ENCODE peak calls at places on chromosomes 16 and 17, in seven cellular contexts. A is PC-3, C is astrocyte, E is ovary, S is D721Med, D is progenitor cell of endocrine pancreas, R is left lung. B is an unnamed sample.

GRCh38 chr16:5024632-5025031 is 9.1 kb downstream of the NAGPA start:
- DNase-seq in R (no peak), C (peak), E (no peak), D (no peak), S (peak), A (peak), B (peak)

GRCh38 chr17:50093807-50094206 is 1.3 kb upstream of the PDK2 start:
- DNase-seq in A (no peak), S (no peak), R (no peak), C (no peak), E (no peak), D (no peak), B (no peak)

GRCh38 chr17:39706383-39706782 is 6.5 kb downstream of the ERBB2 start:
- DNase-seq in D (no peak), C (no peak), E (no peak), R (peak), S (no peak), A (peak), B (no peak)

GRCh38 chr17:45229681-45230409 is 8.2 kb downstream of the FMNL1 start:
- DNase-seq in E (no peak), D (no peak), A (no peak), S (no peak), R (peak), C (no peak), B (no peak)

GRCh38 chr17:21297597-21297996 is 13.1 kb downstream of the MAP2K3 start:
- DNase-seq in R (peak), C (no peak), E (no peak), S (no peak), D (no peak), A (no peak), B (no peak)

GRCh38 chr16:381788-382717 is at the start of gene PGAP6:
- DNase-seq in D (no peak), E (peak), S (peak), A (peak), C (no peak), R (peak), B (no peak)

GRCh38 chr16:22232277-22233049 is 26.4 kb downstream of the EEF2K start:
- DNase-seq in D (no peak), E (no peak), C (peak), R (no peak), A (peak), S (no peak), B (peak)

GRCh38 chr17:79006794-79007503 is 2.6 kb downstream of the CANT1 start:
- DNase-seq in D (no peak), R (no peak), A (no peak), E (peak), C (no peak), S (no peak), B (no peak)

GRCh38 chr17:16475196-16475704 is 16.7 kb downstream of the LRRC75A start:
- DNase-seq in E (no peak), R (no peak), C (no peak), A (no peak), S (no peak), D (no peak), B (no peak)

GRCh38 chr17:69677130-69677529 is 262.6 kb downstream of the MAP2K6 start:
- DNase-seq in R (no peak), A (peak), C (no peak), E (no peak), D (no peak), S (no peak), B (no peak)

GRCh38 chr17:1153795-1154546 is 25.8 kb downstream of the ABR start:
- DNase-seq in S (peak), A (peak), D (no peak), E (peak), R (no peak), C (peak), B (peak)

GRCh38 chr16:20997147-20997546 is 96.6 kb downstream of the LYRM1 start:
- DNase-seq in S (no peak), C (no peak), E (no peak), A (no peak), R (no peak), D (no peak), B (no peak)

GRCh38 chr16:20995711-20996110 is 95.1 kb downstream of the LYRM1 start:
- DNase-seq in S (no peak), D (no peak), E (no peak), R (no peak), C (no peak), A (no peak), B (no peak)

GRCh38 chr16:21005008-21005407 is 104.4 kb downstream of the LYRM1 start:
- DNase-seq in E (no peak), S (no peak), A (no peak), D (no peak), C (no peak), R (no peak), B (no peak)

GRCh38 chr16:21001262-21001661 is 100.7 kb downstream of the LYRM1 start:
- DNase-seq in D (no peak), S (no peak), R (no peak), E (no peak), C (no peak), A (peak), B (peak)
- TF ChIP-seq CTCF in D (peak), S (peak), R (peak), E (no peak), C (peak), A (peak), B (peak)

DNA sequence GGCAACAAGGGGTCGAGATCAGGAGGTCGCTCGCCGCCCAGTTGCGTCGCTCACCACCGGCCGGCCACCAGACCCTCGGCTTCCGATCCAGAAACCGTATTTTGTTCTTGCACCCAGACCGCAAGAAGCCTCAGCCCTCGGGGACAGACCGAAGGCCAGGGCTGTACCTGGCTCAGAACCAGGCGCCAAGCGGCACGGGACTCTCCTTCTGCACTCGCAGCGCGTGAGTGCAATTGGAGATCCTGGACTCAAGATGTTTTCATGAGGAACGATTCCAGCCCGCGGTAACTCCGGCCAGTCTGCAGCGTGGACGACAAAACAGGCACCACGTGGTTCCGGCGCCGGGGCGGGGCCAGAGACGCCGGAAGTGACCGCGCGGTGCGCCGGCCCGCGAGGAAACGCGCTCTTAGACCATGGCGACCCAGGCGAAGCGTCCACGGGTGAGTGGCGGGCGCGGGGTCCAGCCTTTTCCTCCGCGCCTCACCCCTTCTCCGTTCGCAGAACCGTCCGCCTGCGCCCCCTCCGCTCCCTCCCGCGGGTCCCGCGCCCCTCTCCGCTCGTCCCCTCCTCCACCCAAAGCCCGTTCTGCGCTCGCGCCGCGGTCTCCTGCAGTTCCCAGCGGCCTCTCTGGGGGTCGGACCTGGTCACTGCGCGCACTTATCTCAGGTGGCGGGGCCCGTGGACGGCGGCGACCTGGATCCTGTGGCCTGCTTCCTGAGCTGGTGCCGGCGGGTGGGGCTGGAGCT is at the start of gene SETD6:
- DNase-seq in A (peak), D (peak), R (peak), C (peak), S (no peak), E (peak), B (peak)
- TF ChIP-seq CTCF in A (no peak), D (peak), R (peak), C (no peak), S (no peak), E (peak), B (no peak)

GRCh38 chr16:3059041-3059722 is 6.3 kb upstream of the IL32 start:
- DNase-seq in D (peak), C (peak), S (peak), A (peak), R (peak), E (peak), B (peak)

GRCh38 chr16:3057181-3058166 is 8.0 kb upstream of the IL32 start:
- DNase-seq in A (no peak), S (no peak), C (no peak), E (no peak), D (no peak), R (peak), B (no peak)

GRCh38 chr16:3059723-3060242 is 5.7 kb upstream of the IL32 start:
- DNase-seq in S (no peak), E (no peak), C (no peak), R (no peak), A (no peak), D (no peak), B (no peak)

GRCh38 chr16:3056336-3057180 is 8.9 kb upstream of the IL32 start:
- DNase-seq in E (no peak), R (peak), S (no peak), D (no peak), C (no peak), A (no peak), B (no peak)

GRCh38 chr16:3058173-3059030 is 7.0 kb upstream of the IL32 start:
- DNase-seq in C (no peak), D (peak), S (no peak), E (peak), A (peak), R (peak), B (no peak)
- TF ChIP-seq CTCF in C (no peak), D (no peak), S (no peak), E (no peak), A (no peak), R (no peak), B (no peak)

DNA sequence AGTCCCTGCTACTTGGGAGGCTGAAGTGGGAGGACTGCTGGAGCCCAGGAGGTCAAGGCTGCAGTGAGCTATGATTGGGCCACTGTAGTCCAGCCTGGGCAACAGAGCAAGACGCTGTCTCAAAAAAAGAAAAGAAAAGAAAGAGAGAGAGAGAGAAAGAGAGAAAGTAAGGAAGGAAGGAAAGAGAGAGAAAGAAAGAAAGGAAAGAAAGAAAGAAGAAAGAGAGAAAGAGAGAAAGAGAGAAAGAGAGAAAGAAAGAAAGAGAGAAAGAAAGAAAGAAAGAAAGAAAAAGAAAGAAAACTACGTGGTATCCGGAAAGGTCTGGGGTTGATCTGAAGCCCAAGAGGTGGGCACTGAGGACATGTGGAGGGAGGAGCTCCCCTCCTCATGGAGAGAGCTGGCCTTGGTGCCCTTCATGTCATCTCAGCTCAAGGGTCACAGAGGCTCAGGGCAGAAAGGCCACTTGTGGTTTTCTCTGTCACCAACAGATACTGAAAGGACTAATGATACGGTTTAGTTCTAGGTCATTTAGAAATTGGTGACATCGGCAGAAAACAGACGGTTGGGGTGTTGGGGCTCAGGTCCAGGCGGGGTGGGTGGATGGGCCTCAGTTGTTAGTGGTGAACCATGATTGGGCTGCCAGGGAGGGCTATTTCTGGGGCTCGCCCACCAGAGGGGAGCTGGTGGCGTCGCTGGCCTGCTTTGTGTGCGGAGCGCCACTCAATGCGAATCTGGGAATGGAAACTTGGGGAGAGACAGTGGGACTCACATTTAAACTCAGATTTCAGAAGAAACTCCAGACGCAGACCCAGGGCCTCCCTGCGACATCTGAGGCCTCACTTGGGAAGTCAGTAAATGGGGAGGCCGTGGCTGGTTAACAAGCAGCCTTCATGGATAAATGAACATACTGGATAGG is 44.6 kb downstream of the FOXL1 start:
- DNase-seq in A (no peak), R (no peak), D (no peak), S (no peak), E (no peak), C (no peak), B (no peak)
- TF ChIP-seq CTCF in A (no peak), R (no peak), D (no peak), S (no peak), E (no peak), C (no peak), B (no peak)

GRCh38 chr16:72894291-72895151 is 153.4 kb downstream of the ZFHX3 start:
- DNase-seq in R (no peak), A (no peak), C (peak), D (no peak), S (no peak), E (peak), B (no peak)

GRCh38 chr16:72890587-72890986 is 157.3 kb downstream of the ZFHX3 start:
- DNase-seq in A (no peak), E (no peak), C (no peak), D (no peak), R (no peak), S (no peak), B (no peak)

GRCh38 chr16:72889616-72890235 is 158.2 kb downstream of the ZFHX3 start:
- DNase-seq in S (no peak), A (no peak), D (no peak), E (no peak), R (no peak), C (no peak), B (no peak)

GRCh38 chr16:72887537-72887936 is 160.4 kb downstream of the ZFHX3 start:
- DNase-seq in R (no peak), D (no peak), S (no peak), E (no peak), C (no peak), A (no peak), B (no peak)

GRCh38 chr16:72891291-72892227 is 156.4 kb downstream of the ZFHX3 start:
- DNase-seq in A (no peak), R (no peak), D (no peak), E (no peak), S (no peak), C (no peak), B (no peak)
- TF ChIP-seq CTCF in A (no peak), R (no peak), D (no peak), E (no peak), S (no peak), C (no peak), B (no peak)

DNA sequence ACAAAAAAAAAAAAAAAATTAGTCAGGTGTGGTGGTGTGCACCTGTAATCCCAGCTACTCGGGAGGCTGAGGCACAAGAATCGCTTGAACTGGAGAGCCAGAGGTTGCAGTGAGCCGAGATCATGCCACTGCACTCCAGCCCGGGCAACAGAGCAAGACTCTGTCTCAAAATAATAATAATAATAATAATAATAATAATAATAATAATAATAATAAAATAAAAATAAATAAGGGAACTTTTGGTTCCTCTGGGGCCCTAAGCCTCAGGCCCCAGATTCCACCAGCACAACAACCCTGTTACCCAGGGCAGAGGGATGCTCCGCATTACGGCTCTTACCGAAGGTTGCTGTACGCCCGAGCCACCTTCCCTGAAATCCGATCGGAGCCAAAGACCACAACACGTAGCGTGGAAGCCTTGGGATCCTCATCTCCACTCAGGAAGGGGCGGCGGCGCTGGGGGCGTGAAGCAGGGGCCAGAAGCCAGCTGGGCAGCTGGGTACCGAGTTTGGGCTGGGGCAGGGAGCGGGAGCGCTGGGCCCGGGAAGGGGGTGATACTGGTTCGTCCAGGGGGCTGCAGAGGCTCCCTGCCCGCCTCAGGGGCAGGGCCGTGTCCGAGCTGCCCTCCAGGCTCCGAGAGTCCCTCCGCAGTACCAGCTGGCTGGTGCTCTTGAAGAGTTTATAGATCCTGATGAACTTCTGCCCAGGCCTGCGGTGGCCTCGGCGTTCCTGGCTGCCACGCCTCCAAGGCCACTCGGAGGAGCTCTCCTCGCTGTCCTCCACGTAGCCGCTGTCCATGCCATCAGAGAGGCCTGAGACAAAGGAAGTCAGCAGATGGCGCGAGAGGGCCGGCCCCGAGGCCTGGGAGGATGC is 20.6 kb upstream of the PIK3R6 start:
- DNase-seq in R (no peak), S (no peak), D (no peak), A (peak), C (peak), E (peak), B (peak)
- TF ChIP-seq CTCF in R (no peak), S (no peak), D (peak), A (peak), C (no peak), E (no peak), B (peak)

DNA sequence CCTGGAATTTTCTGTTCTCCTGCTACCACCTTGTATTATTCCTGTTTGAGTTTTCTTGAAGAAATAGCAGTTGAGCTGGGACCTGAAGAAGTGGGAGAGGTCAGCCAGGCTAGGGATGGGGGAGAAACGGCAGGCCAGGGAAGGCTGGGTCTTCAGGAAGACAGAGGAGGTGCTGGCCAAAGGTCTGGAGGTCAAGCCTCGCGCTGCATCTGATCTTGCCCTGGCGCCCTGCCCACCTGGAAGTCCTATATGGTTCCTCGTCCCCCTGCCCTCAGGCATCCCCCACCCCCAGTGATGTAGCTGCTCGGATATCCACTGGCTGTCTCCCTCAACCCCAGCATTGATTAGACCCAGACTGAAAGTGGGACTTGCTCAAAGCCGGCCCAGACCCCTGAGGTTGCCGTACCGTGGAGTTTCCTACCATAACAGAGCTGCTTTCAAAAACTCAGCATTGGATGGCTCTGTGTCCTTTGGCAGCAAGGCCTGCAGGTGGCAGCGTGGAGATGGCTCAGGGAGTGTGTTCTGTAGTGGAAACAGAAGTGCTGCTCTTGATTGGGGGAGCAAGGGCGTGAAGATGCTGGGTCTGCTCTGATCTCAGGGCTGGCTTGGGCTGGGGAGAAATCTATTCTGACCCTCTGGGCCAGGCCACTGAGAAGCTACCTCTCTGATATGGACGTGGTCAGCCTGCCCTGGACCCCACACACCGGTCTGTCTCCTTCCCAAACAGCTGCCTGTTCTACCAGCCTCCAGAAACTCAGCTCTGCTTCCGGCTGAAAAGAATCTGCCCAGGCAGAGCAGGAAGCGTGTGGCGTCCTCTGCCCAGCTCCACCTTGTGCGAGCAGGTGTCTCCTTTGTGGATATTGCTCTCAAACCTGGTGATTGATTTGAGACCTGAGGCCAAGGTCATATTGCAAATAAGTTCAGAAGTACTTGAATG is 107.0 kb upstream of the CACNG5 start:
- DNase-seq in C (peak), E (peak), S (peak), D (peak), R (no peak), A (peak), B (peak)
- TF ChIP-seq CTCF in C (peak), E (no peak), S (peak), D (peak), R (peak), A (peak), B (peak)

DNA sequence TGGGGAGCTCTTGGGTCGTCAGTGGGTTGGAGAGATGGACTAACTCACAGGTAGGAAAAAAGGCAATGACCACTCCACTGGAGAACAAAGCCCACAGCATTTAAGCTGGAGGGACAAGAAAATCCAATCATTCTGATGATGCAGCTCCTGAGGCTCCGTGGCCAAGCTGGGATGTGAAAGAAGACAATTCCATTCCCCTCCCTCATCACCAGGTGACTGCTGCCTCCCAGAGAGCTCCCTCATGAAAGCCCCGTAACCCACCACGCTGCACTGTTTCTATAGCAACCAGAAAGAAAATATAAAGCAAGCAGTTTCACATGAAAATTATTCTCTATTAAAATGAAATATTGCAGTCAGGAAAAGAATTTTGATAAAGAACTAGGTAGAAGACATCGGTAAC is 15.2 kb downstream of the ANKRD11 start:
- DNase-seq in A (no peak), S (no peak), R (no peak), E (no peak), C (no peak), D (no peak), B (no peak)
- TF ChIP-seq CTCF in A (no peak), S (no peak), R (no peak), E (no peak), C (no peak), D (no peak), B (no peak)

B was measured in HFFc6.